ENCODE peak calls at places on chromosome 7, in six cellular contexts. K, R, A, O, S and U are unnamed samples.

GRCh38 chr7:84538268-84538667 is 343.7 kb upstream of the SEMA3A start:
- DNase-seq in O (no peak), A (no peak), K (no peak), S (no peak), R (no peak), U (no peak)

GRCh38 chr7:75638607-75639070 is 100.1 kb downstream of the HIP1 start:
- DNase-seq in O (no peak), K (peak), R (no peak), S (peak), A (no peak), U (peak)

GRCh38 chr7:26618458-26618857 is 245.9 kb downstream of the SKAP2 start:
- DNase-seq in K (no peak), R (no peak), O (peak), A (no peak), S (no peak), U (no peak)

GRCh38 chr7:77796960-77797359 is 1.3 kb downstream of the TMEM60 start:
- DNase-seq in S (no peak), R (no peak), A (no peak), O (no peak), K (no peak), U (no peak)

GRCh38 chr7:79786187-79786586 is 332.7 kb upstream of the MAGI2 start:
- DNase-seq in K (no peak), A (no peak), R (no peak), O (no peak), S (no peak), U (no peak)

GRCh38 chr7:107989618-107990373 is 13.2 kb downstream of the LAMB1 start:
- DNase-seq in K (no peak), S (no peak), O (no peak), A (no peak), R (no peak), U (no peak)

GRCh38 chr7:107187774-107188173 is 19.0 kb downstream of the HBP1 start:
- DNase-seq in R (no peak), O (no peak), K (no peak), A (no peak), S (no peak), U (no peak)

GRCh38 chr7:121530251-121531174 is 134.4 kb upstream of the FAM3C start:
- DNase-seq in K (no peak), A (peak), R (peak), O (no peak), S (no peak), U (no peak)

GRCh38 chr7:93156884-93157283 is 8.7 kb upstream of the SAMD9L start:
- DNase-seq in K (no peak), O (no peak), S (no peak), R (no peak), A (no peak), U (no peak)

DNA sequence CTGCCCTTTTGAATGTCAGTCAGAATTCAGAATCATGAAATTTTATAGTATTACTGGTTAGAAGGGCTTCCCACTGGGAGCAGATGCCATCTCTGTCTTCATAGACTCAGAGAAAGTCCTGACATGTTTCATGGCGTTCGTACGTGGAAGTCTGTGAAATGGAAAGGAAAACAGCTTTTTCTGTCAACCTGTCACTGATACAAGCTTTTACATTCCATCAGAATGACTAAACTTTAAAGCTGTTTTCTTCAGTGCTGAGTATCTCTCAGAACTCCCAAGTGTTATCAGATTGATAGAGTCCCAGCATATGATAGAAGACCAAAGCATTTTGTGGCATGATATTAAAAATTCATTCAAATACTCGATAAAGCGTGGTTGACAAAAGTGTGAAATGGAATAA is 726.7 kb upstream of the GALNT17 start:
- DNase-seq in K (no peak), O (no peak), S (no peak), R (no peak), A (no peak), U (no peak)
- TF ChIP-seq JUND in K (no peak), O (no peak), S (no peak), R (no peak), A (no peak), U (no peak)

DNA sequence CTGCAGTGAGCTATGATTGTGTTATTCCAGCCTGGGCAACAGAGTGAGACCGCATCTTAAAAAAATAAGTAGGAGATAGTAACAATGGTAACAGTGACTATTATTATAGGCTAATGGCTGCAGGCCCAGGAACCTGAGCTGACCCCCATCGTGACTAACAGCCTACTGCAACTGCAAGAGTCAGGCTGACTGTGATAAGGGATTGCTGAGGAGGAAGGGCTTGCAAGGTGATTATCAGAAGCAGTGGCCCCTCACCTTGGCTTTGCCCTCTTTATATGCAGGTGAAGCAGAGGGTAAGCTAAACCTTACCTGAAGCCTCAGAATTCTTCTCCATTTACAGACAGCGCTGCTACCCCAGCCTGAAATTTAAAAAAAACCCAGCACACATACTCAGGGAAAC is 83.9 kb upstream of the SDK1 start:
- DNase-seq in K (no peak), R (no peak), S (no peak), A (no peak), O (no peak), U (no peak)
- TF ChIP-seq JUND in K (no peak), R (no peak), S (no peak), A (no peak), O (no peak), U (no peak)

GRCh38 chr7:112937651-112938390 is 147.6 kb upstream of the TMEM168 start:
- DNase-seq in O (no peak), R (no peak), A (no peak), K (no peak), S (no peak), U (no peak)
- TF ChIP-seq JUND in O (no peak), R (no peak), A (no peak), K (no peak), S (no peak), U (no peak)

DNA sequence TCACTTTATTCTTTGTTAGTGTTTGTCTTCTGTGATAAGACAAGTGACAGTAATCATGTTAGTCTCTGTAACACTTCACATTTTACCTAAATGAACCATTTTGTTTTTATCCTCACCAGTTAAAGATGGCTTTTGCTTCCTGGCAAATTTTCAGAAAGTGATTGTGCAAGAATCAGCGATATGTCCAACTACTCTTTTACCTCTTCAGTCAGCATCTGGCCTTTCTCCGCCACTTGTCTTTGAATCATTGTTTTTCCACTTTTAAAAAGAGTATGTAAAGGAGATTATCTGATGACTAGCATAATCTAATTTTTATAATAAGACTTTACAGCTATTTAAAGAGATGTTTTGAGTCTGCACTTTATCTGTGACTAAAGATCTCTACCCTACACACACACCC is 3.5 kb downstream of the DGKB start:
- DNase-seq in A (no peak), O (no peak), R (no peak), K (no peak), S (no peak), U (no peak)
- TF ChIP-seq JUND in A (no peak), O (no peak), R (no peak), K (no peak), S (no peak), U (no peak)

GRCh38 chr7:112338786-112339185 is 111.5 kb upstream of the IFRD1 start:
- DNase-seq in A (no peak), S (no peak), R (no peak), K (no peak), O (no peak), U (no peak)
- TF ChIP-seq JUND in A (no peak), S (no peak), R (no peak), K (no peak), O (no peak), U (no peak)

GRCh38 chr7:37964196-37964595 is 43.8 kb downstream of the EPDR1 start:
- DNase-seq in R (no peak), O (no peak), S (no peak), A (no peak), K (no peak), U (no peak)

GRCh38 chr7:37957236-37957970 is 37.0 kb downstream of the EPDR1 start:
- DNase-seq in R (no peak), A (no peak), O (no peak), K (no peak), S (no peak), U (no peak)

GRCh38 chr7:37961251-37961650 is 40.8 kb downstream of the EPDR1 start:
- DNase-seq in S (no peak), A (no peak), R (no peak), K (no peak), O (no peak), U (no peak)

GRCh38 chr7:37956791-37957190 is 36.4 kb downstream of the EPDR1 start:
- DNase-seq in O (no peak), A (no peak), K (no peak), S (no peak), R (no peak), U (no peak)

GRCh38 chr7:37960483-37960882 is 40.0 kb downstream of the EPDR1 start:
- DNase-seq in R (no peak), S (no peak), K (no peak), A (no peak), O (no peak), U (no peak)
- TF ChIP-seq JUND in R (no peak), S (no peak), K (no peak), A (no peak), O (no peak), U (no peak)

GRCh38 chr7:47255441-47255840 is 326.5 kb downstream of the TNS3 start:
- DNase-seq in O (no peak), S (no peak), K (no peak), R (no peak), A (no peak), U (no peak)

GRCh38 chr7:47254081-47255006 is 327.6 kb downstream of the TNS3 start:
- DNase-seq in S (peak), R (no peak), A (no peak), O (peak), K (peak), U (peak)

GRCh38 chr7:47252706-47253105 is 329.2 kb downstream of the TNS3 start:
- DNase-seq in O (no peak), A (no peak), S (no peak), K (no peak), R (no peak), U (no peak)

GRCh38 chr7:47255007-47255406 is 326.9 kb downstream of the TNS3 start:
- DNase-seq in K (no peak), R (no peak), A (no peak), O (no peak), S (no peak), U (no peak)

DNA sequence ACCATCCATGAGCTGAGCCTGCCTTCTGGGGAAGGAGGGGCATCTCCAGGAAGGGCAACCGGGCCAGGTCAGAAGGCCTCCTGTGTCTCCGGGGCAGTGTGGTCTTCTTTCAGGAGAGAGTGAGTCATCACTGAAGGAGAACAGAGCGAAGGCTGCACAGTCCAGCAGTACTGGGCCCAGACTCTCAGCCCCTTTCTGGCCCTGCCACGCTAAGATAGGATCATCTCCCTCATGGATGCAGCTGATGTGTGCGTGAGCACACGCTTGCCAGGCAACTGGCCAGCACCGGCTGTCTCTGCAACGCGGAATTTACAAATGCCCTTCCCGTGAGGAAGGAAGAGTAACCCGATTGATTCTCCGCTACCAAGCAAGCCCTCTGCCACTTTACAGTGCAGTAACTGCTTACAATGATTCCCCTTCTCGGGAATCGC is 328.2 kb downstream of the TNS3 start:
- DNase-seq in A (peak), O (no peak), K (peak), R (no peak), S (peak), U (no peak)
- TF ChIP-seq JUND in A (peak), O (peak), K (peak), R (no peak), S (peak), U (no peak)

GRCh38 chr7:17155529-17155928 is 142.9 kb upstream of the AHR start:
- DNase-seq in K (no peak), R (no peak), O (no peak), S (no peak), A (no peak), U (no peak)
- TF ChIP-seq JUND in K (no peak), R (no peak), O (no peak), S (no peak), A (no peak), U (no peak)